ENCODE peak calls at places on chromosomes 4 and X, in nine cellular contexts. U is A549, I is chondrocyte, Q is heart right ventricle, F is endothelial cell of umbilical vein, H is GM20000, V is BE2C, W is B cell, Z is dorsolateral prefrontal cortex. R is an unnamed sample.

GRCh38 chr4:161936625-161937133 is 227.1 kb downstream of the FSTL5 start:
- DNase-seq in U (peak), I (no peak), Q (no peak), F (peak), H (no peak), V (no peak), W (no peak), Z (no peak), R (no peak)

GRCh38 chrX:14027511-14028019 is 2.1 kb downstream of the GEMIN8 start:
- DNase-seq in U (no peak), I (no peak), Q (no peak), F (peak), H (peak), V (no peak), W (no peak), Z (no peak), R (no peak)

GRCh38 chrX:6813836-6814370 is 279.0 kb upstream of the VCX3A start:
- DNase-seq in U (no peak), I (no peak), Q (no peak), F (no peak), H (no peak), V (no peak), W (no peak), Z (no peak), R (no peak)

GRCh38 chr4:19807505-19807904 is 444.2 kb upstream of the SLIT2 start:
- DNase-seq in U (no peak), I (no peak), Q (no peak), F (peak), H (no peak), V (no peak), W (no peak), Z (no peak), R (no peak)

GRCh38 chr4:23021040-23021439 is 328.3 kb downstream of the GBA3 start:
- DNase-seq in U (no peak), I (no peak), Q (no peak), F (no peak), H (no peak), V (no peak), W (no peak), Z (no peak), R (no peak)

GRCh38 chrX:139931646-139932076 is 1.2 kb downstream of the ATP11C start:
- DNase-seq in U (no peak), I (no peak), Q (no peak), F (no peak), H (no peak), V (no peak), W (peak), Z (no peak), R (no peak)

GRCh38 chrX:17412692-17413091 is 37.7 kb downstream of the NHS start:
- DNase-seq in U (peak), I (no peak), Q (no peak), F (no peak), H (no peak), V (no peak), W (no peak), Z (no peak), R (no peak)

GRCh38 chrX:312621-313331 is 5.8 kb downstream of the GTPBP6 start:
- DNase-seq in U (no peak), I (peak), Q (no peak), F (no peak), H (no peak), V (no peak), W (no peak), Z (peak), R (no peak)

GRCh38 chrX:142804085-142804484 is 221.6 kb upstream of the SPANXN4 start:
- DNase-seq in U (no peak), I (no peak), Q (no peak), F (no peak), H (no peak), V (no peak), W (no peak), Z (no peak), R (peak)
- TF ChIP-seq CTCF in U (no peak), I (no peak), Q (no peak), F (no peak), H (no peak), V (peak), W (no peak), Z (no peak), R (no peak)

GRCh38 chrX:71650333-71650969 is 16.9 kb upstream of the LOC101059915 start:
- DNase-seq in U (no peak), I (no peak), Q (no peak), F (peak), H (peak), V (no peak), W (no peak), Z (no peak), R (no peak)
- TF ChIP-seq CTCF in U (no peak), I (peak), Q (peak), F (no peak), H (peak), V (peak), W (no peak), Z (no peak), R (no peak)

DNA sequence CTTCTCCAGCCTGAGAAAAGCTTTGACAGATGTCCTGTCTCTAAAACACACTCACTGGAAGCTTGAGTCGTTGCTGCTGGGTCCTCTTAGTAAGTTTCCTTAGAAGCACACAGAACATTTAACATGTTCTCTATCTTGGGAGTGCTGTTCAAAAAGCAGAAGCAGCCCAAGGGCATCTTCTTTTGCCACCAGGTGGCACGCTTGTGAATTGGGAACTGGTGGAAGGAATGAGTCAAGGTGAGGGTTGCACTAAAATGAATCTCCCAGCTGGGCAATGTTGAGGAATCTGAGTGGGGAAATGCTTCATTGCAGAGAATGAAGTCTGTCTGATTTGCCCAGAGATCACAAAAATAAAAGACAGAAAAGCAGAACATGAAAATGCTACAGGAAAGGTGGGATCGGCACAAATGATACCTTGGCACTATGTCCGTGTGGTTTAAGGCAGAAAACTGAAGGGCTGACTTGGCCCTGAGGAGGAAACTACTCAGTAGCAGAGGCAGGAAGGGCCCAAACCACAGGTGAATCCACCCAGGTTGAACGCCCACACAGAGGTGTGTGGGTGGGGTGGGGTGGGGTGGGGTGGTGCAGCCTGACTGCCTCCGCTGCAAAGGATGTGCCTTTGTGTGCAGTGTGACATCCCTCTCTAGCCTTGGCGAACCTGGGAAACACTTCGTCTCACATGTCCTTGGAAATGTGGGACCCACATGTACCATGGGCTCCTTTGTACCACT is 26.0 kb downstream of the KIT start:
- DNase-seq in U (no peak), I (no peak), Q (no peak), F (peak), H (no peak), V (peak), W (peak), Z (no peak), R (no peak)
- TF ChIP-seq CTCF in U (peak), I (peak), Q (peak), F (peak), H (peak), V (peak), W (peak), Z (peak), R (no peak)

GRCh38 chr4:5804656-5805055 is 88.2 kb downstream of the CRMP1 start:
- DNase-seq in U (no peak), I (no peak), Q (no peak), F (no peak), H (no peak), V (no peak), W (no peak), Z (no peak), R (no peak)
- TF ChIP-seq CTCF in U (no peak), I (no peak), Q (no peak), F (no peak), H (no peak), V (no peak), W (no peak), Z (no peak), R (no peak)

DNA sequence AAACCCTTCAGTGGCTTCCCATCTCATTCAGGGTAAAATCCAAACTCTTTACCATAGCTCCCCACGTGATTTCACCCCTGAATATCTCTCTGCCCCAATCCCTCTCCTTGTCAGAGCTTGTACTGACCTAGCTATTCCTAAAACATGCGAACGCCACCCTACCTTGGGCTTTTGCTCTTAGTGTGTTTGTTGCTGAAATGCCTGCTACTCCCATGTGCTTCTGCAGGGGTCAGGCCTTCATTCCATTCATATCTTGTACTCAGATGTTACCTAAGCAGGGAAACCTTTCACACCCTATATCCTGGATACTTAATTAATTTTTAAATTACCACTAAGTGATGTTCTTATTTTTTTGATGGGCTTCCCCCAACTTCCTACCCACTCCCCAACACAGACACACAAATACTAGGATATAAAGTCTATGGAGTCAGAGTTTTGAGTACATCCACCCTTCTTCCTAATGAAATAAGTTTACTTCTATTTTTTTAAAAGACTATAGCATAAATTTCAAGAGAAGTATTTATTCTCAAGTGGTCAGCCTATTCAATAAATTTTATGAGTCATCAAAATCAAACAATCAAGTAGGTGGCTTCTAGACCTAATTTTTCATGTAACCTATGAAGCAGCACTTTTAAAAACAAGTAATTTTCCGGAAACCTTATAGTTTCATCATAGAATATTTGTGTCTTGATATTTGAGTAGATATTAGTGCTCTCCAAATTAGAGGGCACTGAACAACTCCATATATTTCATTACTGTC is 189.4 kb downstream of the RAPGEF2 start:
- DNase-seq in U (no peak), I (no peak), Q (no peak), F (no peak), H (no peak), V (no peak), W (no peak), Z (no peak), R (no peak)
- TF ChIP-seq CTCF in U (no peak), I (no peak), Q (no peak), F (no peak), H (no peak), V (peak), W (no peak), Z (no peak), R (no peak)

GRCh38 chr4:37132351-37132989 is 112.1 kb upstream of the NWD2 start:
- DNase-seq in U (no peak), I (no peak), Q (no peak), F (no peak), H (no peak), V (no peak), W (no peak), Z (no peak), R (no peak)
- TF ChIP-seq CTCF in U (no peak), I (no peak), Q (peak), F (no peak), H (no peak), V (no peak), W (no peak), Z (no peak), R (peak)

GRCh38 chr4:57499786-57500185 is 389.6 kb upstream of the IGFBP7 start:
- DNase-seq in U (no peak), I (no peak), Q (no peak), F (no peak), H (no peak), V (no peak), W (no peak), Z (no peak), R (no peak)

GRCh38 chr4:57501715-57502114 is 391.5 kb upstream of the IGFBP7 start:
- DNase-seq in U (peak), I (no peak), Q (no peak), F (no peak), H (no peak), V (no peak), W (no peak), Z (no peak), R (no peak)

DNA sequence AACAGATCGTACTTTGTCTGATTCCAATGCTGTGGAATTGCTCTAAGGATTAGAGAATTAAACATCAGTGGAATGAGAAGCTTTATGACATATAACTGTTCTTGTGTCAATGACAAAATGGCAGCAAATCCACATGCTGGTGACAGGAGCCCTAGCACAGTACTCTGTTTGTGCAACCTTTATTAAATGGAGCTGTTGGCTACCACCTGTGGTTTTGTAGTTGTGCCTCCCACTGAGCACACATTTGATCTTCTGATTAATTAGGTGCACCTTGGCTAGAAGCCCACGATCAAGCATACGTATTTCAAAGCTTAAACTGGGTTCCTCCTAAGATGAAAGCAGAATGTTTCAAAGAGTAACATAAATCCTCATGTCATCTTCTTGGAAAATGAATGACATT is 394.0 kb upstream of the IGFBP7 start:
- DNase-seq in U (no peak), I (no peak), Q (no peak), F (no peak), H (no peak), V (no peak), W (no peak), Z (no peak), R (no peak)
- TF ChIP-seq CTCF in U (no peak), I (no peak), Q (no peak), F (no peak), H (no peak), V (no peak), W (no peak), Z (no peak), R (no peak)

DNA sequence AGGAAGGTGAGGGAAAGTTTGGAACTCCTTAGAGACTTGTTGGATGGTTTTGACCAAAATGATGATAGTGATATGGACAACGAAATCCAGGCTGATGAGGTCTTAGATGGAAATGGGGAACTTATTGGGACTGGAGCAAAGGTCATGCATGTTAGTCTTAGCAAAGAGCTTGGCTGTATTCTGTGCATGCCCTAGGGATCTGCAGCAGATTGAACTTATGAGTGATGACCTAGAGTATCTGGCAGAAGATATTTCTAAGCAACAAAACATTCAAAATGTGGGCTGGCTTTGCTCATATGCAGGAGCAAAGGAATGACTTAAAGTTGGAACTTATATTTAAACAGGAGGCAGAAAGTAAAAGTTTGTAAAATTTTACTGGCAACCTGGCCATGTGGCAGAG is 489.3 kb upstream of the DIPK2B start:
- DNase-seq in U (no peak), I (no peak), Q (no peak), F (no peak), H (no peak), V (no peak), W (no peak), Z (no peak), R (no peak)
- TF ChIP-seq CTCF in U (no peak), I (no peak), Q (no peak), F (no peak), H (no peak), V (no peak), W (no peak), Z (no peak), R (no peak)